ENCODE peak calls at places on chromosomes 13 and 19, in four cellular contexts. G, X, K and T are unnamed samples.

GRCh38 chr13:51549050-51549449 is 35.2 kb upstream of the WDFY2 start:
- DNase-seq in G (no peak), X (no peak), K (no peak), T (no peak)

GRCh38 chr13:87859261-87859660 is 188.1 kb downstream of the SLITRK5 start:
- DNase-seq in G (no peak), X (no peak), K (no peak), T (no peak)

GRCh38 chr19:12574036-12574435 is 22.8 kb upstream of the ZNF564 start:
- DNase-seq in G (peak), X (no peak), K (no peak), T (no peak)

GRCh38 chr19:38093587-38093986 is 130.4 kb downstream of the DPF1 start:
- DNase-seq in G (no peak), X (no peak), K (no peak), T (no peak)

GRCh38 chr19:51361228-51361627 is 5.0 kb downstream of the ETFB start:
- DNase-seq in G (no peak), X (no peak), K (no peak), T (no peak)

GRCh38 chr13:43159007-43159406 is 135.6 kb downstream of the DNAJC15 start:
- DNase-seq in G (no peak), X (no peak), K (no peak), T (no peak)

GRCh38 chr19:13051581-13052165 is 51.0 kb downstream of the LYL1 start:
- DNase-seq in G (peak), X (peak), K (peak), T (peak)

GRCh38 chr19:13053761-13054604 is 48.7 kb downstream of the LYL1 start:
- DNase-seq in G (peak), X (peak), K (peak), T (peak)

GRCh38 chr13:113650275-113650674 is 7.7 kb downstream of the ATP4B start:
- DNase-seq in G (no peak), X (no peak), K (no peak), T (no peak)

GRCh38 chr13:32824671-32825070 is 191.6 kb upstream of the KL start:
- DNase-seq in G (no peak), X (no peak), K (no peak), T (no peak)

GRCh38 chr19:32164384-32164992 is 180.9 kb upstream of the ZNF507 start:
- DNase-seq in G (no peak), X (no peak), K (no peak), T (no peak)

GRCh38 chr19:861756-862528 is 2.5 kb downstream of the CFD start:
- DNase-seq in G (peak), X (peak), K (no peak), T (no peak)

GRCh38 chr13:114063545-114064515 is 68.6 kb downstream of the RASA3 start:
- DNase-seq in G (no peak), X (no peak), K (peak), T (no peak)

GRCh38 chr13:99200433-99201167 is at the start of gene UBAC2:
- DNase-seq in G (peak), X (peak), K (peak), T (peak)

GRCh38 chr13:97275265-97275664 is 53.1 kb downstream of the MBNL2 start:
- DNase-seq in G (no peak), X (no peak), K (no peak), T (no peak)

GRCh38 chr13:101654916-101655315 is 202.4 kb downstream of the ITGBL1 start:
- DNase-seq in G (no peak), X (no peak), K (no peak), T (no peak)

GRCh38 chr13:23681253-23681652 is 111.0 kb downstream of the TNFRSF19 start:
- DNase-seq in G (no peak), X (no peak), K (no peak), T (no peak)

GRCh38 chr19:37304190-37304883 is 66.6 kb upstream of the ZNF527 start:
- DNase-seq in G (no peak), X (peak), K (peak), T (no peak)

GRCh38 chr13:30832845-30833332 is 73.2 kb upstream of the MEDAG start:
- DNase-seq in G (peak), X (peak), K (peak), T (no peak)

GRCh38 chr13:27425918-27426630 is 1.7 kb downstream of the GTF3A start:
- DNase-seq in G (peak), X (peak), K (peak), T (peak)

GRCh38 chr19:35216833-35217707 is 11.5 kb downstream of the FAM187B start:
- DNase-seq in G (peak), X (no peak), K (no peak), T (no peak)
- TF ChIP-seq CTCF in G (no peak), X (no peak), K (no peak), T (no peak)

DNA sequence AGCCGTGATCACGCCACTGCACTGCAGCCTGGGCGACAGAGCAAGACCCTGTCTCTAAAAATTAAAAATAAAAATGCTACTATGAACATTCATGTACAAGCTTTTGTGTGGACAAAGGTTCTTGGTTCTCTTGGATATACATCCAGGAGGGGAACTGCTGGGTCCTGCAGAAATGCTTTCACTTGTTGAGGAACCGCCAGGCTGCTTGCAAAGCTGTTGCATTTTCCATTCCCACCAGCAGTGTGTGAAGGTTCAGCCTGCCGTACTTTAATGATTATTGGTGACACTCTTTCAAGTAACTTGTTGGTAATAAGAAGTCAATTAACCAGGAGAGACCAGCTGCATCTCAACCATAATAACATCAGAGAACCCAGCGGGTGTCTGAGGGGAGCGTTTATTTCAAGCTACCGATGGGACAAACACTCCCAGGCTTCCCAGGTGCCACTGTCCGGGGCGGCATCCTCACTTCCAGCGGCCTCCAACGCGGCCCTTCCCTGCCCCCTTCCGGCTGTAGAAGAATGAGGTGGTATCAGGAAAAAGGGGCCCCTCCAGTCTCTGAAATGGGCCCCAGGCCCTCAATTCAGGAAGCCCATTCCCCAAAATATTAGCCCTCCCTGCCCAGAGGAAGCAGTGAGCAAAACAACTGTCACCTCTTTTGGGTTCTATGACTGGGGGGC is 15.2 kb upstream of the PPP1R12C start:
- DNase-seq in G (no peak), X (no peak), K (no peak), T (no peak)
- TF ChIP-seq CTCF in G (no peak), X (no peak), K (no peak), T (no peak)

DNA sequence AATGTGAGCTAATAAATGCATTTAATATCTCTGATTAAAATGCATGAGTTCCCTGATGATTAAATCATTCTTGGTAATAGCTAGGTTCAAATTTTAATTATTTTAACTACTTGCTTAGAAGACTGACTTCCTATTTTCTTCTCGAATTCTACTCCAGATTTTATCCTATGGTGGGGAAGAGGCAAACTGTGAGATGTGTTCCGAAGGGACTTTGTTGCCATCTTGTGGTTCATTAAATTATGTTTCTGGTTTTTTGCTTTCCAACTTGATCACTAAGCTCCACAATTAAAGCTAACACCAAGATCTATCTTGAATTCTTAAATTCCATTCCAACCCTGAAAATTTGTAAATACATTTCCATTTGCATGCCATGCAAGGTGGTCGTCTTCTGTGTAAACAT is 538.4 kb upstream of the PCDH20 start:
- DNase-seq in G (no peak), X (no peak), K (no peak), T (no peak)
- TF ChIP-seq CTCF in G (no peak), X (no peak), K (no peak), T (peak)

GRCh38 chr19:18940791-18941627 is at the start of gene HOMER3:
- DNase-seq in G (peak), X (peak), K (peak), T (peak)
- TF ChIP-seq CTCF in G (no peak), X (no peak), K (peak), T (no peak)

DNA sequence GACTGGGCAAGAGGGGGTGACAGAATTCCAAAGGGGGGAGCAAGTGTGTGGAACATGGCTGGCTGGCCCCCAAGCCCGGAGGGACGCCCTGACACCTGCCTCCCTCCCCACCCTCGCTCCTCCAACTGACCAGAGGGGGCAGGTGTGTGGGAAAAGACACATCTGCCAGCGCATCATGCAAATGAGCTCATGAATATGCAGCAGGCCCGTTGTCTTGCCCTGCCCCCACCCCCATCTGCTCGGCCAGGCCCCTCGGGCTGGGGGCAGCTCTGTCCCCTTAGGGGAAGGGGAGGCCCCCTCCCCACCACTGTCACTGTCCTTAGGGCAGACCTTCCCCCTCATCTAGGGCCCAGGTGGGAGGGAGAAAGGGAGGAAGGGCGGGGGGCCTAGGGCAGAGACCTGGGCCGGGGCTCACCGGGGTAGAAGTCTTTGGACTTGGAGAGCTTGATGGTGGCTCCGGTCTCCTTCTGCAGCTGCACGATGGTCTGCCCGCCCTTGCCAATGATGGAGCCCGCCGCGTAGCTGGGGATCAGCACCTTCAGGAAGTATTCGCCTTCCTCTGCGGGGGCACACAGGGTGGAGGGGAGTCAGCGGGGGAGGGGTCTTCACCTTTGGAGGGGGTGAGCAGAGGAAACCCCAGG is 12.9 kb downstream of the NOVA2 start:
- DNase-seq in G (no peak), X (peak), K (no peak), T (no peak)
- TF ChIP-seq CTCF in G (no peak), X (peak), K (no peak), T (no peak)

GRCh38 chr19:16121967-16122366 is 10.3 kb downstream of the RAB8A start:
- DNase-seq in G (no peak), X (no peak), K (no peak), T (no peak)

GRCh38 chr19:16127080-16127479 is 15.4 kb downstream of the RAB8A start:
- DNase-seq in G (no peak), X (no peak), K (no peak), T (no peak)

GRCh38 chr19:16125738-16126495 is 14.2 kb downstream of the RAB8A start:
- DNase-seq in G (peak), X (no peak), K (no peak), T (no peak)

GRCh38 chr19:16127776-16128371 is 15.6 kb upstream of the HSH2D start:
- DNase-seq in G (no peak), X (no peak), K (no peak), T (no peak)

GRCh38 chr19:16124953-16125352 is 13.3 kb downstream of the RAB8A start:
- DNase-seq in G (no peak), X (no peak), K (no peak), T (no peak)
- TF ChIP-seq CTCF in G (no peak), X (no peak), K (no peak), T (no peak)